ENCODE peak calls at places on chromosomes 6 and 20, in five cellular contexts. Q is PC-9; W is renal cortical epithelial cell; X is SK-MEL-5; V is activated CD4-positive, alpha-beta T cell treated with anti-CD3 and anti-CD28 coated beads for 36 hours. H is an unnamed sample.

GRCh38 chr6:38720295-38720694 is 5.2 kb downstream of the DNAH8 start:
- DNase-seq in V (no peak), W (peak; percentile 56), Q (no peak), X (peak; percentile 20), H (peak; percentile 25)

GRCh38 chr20:25223179-25223661 is 24.7 kb upstream of the PYGB start:
- DNase-seq in Q (peak; percentile 98), W (peak; percentile 98), V (peak; percentile 76), X (peak; percentile 86), H (peak; percentile 86)

GRCh38 chr6:107618672-107619071 is 128.8 kb downstream of the SOBP start:
- DNase-seq in X (no peak), V (peak; percentile 71), W (no peak), Q (peak; percentile 18), H (no peak)

GRCh38 chr20:50310673-50311051 is 120.0 kb downstream of the CEBPB start:
- DNase-seq in X (no peak), V (peak; percentile 27), Q (no peak), W (no peak), H (no peak)

GRCh38 chr6:111606620-111607115 is 990 bp upstream of the TRAF3IP2 start:
- DNase-seq in W (peak; percentile 48), X (no peak), Q (peak; percentile 34), V (no peak), H (peak; percentile 7)

GRCh38 chr6:193773-194310 is 98.4 kb upstream of the DUSP22 start:
- DNase-seq in Q (no peak), X (no peak), V (peak; percentile 56), W (no peak), H (no peak)

GRCh38 chr6:88983532-88983931 is 20.1 kb upstream of the RNGTT start:
- DNase-seq in Q (no peak), W (peak; percentile 66), V (peak; percentile 25), X (peak; percentile 70), H (peak; percentile 37)

GRCh38 chr6:136371951-136372350 is 82.3 kb upstream of the BCLAF1 start:
- DNase-seq in W (no peak), V (no peak), Q (no peak), X (no peak), H (no peak)

GRCh38 chr6:151445482-151445881 is 6.4 kb downstream of the RMND1 start:
- DNase-seq in X (no peak), Q (no peak), V (no peak), W (peak; percentile 35), H (peak; percentile 43)

GRCh38 chr20:48706710-48707339 is 121.0 kb downstream of the PREX1 start:
- DNase-seq in W (no peak), V (no peak), X (no peak), Q (no peak), H (no peak)

GRCh38 chr6:111625511-111626331 is 20.0 kb upstream of the TRAF3IP2 start:
- DNase-seq in W (no peak), Q (no peak), V (no peak), X (no peak), H (no peak)

GRCh38 chr20:47674686-47675085 is 110.6 kb downstream of the SULF2 start:
- DNase-seq in V (no peak), X (no peak), W (no peak), Q (no peak), H (no peak)

GRCh38 chr6:128507337-128508310 is 12.8 kb downstream of the PTPRK start:
- DNase-seq in V (no peak), X (no peak), Q (no peak), W (peak; percentile 81), H (peak; percentile 45)

GRCh38 chr20:62096421-62097380 is 25.6 kb upstream of the LSM14B start:
- DNase-seq in Q (no peak), W (no peak), V (no peak), X (no peak), H (no peak)

GRCh38 chr6:55963301-55963700 is 87.9 kb upstream of the BMP5 start:
- DNase-seq in V (no peak), W (no peak), X (peak; percentile 13), Q (no peak), H (no peak)

GRCh38 chr20:19079536-19080299 is 132.7 kb upstream of the SLC24A3 start:
- DNase-seq in Q (no peak), W (no peak), X (peak; percentile 85), V (no peak), H (no peak)

GRCh38 chr6:84508981-84509380 is 255.4 kb downstream of the TBX18 start:
- DNase-seq in W (no peak), X (no peak), V (no peak), Q (no peak), H (no peak)

GRCh38 chr20:43243672-43244269 is 54.1 kb upstream of the PTPRT start:
- DNase-seq in W (no peak), V (peak; percentile 7), X (peak; percentile 53), Q (no peak), H (no peak)

GRCh38 chr20:49276201-49276894 is 1.5 kb downstream of the ZNFX1 start:
- DNase-seq in Q (peak; percentile 90), X (peak; percentile 17), V (peak; percentile 73), W (peak; percentile 88), H (peak; percentile 91)

GRCh38 chr20:19756756-19757486 is 1.1 kb upstream of the RIN2 start:
- DNase-seq in X (no peak), V (no peak), W (no peak), Q (no peak), H (no peak)

GRCh38 chr6:16139541-16139940 is 10.7 kb downstream of the MYLIP start:
- DNase-seq in X (no peak), V (no peak), Q (no peak), W (no peak), H (no peak)

GRCh38 chr6:39818695-39819094 is 26.5 kb downstream of the DAAM2 start:
- DNase-seq in X (no peak), V (no peak), Q (no peak), W (no peak), H (no peak)

GRCh38 chr20:2451939-2452732 is 18.5 kb downstream of the SNRPB start:
- DNase-seq in V (peak; percentile 85), X (peak; percentile 89), Q (peak; percentile 47), W (peak; percentile 65), H (peak; percentile 53)

GRCh38 chr20:1830240-1830639 is 65.0 kb upstream of the SIRPA start:
- DNase-seq in Q (peak; percentile 86), X (no peak), V (no peak), W (peak; percentile 87), H (peak; percentile 64)

GRCh38 chr6:13979284-13980171 is 54.8 kb downstream of the RNF182 start:
- DNase-seq in X (no peak), Q (no peak), W (peak; percentile 5), V (no peak), H (no peak)

GRCh38 chr6:141464490-141464889 is 668.2 kb upstream of the GJE1 start:
- DNase-seq in Q (peak; percentile 67), V (no peak), X (no peak), W (peak; percentile 94), H (peak; percentile 43)

GRCh38 chr6:133512410-133513016 is 271.4 kb downstream of the EYA4 start:
- DNase-seq in W (peak; percentile 44), X (peak; percentile 67), V (peak; percentile 58), Q (no peak), H (peak; percentile 45)

GRCh38 chr6:5580736-5581568 is 319.6 kb downstream of the FARS2 start:
- DNase-seq in V (peak; percentile 18), X (no peak), Q (no peak), W (no peak), H (no peak)

GRCh38 chr6:154457046-154457713 is 53.3 kb downstream of the CNKSR3 start:
- DNase-seq in X (no peak), Q (no peak), W (peak; percentile 82), V (no peak), H (peak; percentile 78)

GRCh38 chr6:31622678-31623077 is 2.2 kb downstream of the PRRC2A start:
- DNase-seq in W (no peak), X (no peak), Q (no peak), V (no peak), H (no peak)

GRCh38 chr6:69957990-69958559 is 91.7 kb downstream of the COL19A1 start:
- DNase-seq in W (no peak), V (no peak), Q (no peak), X (no peak), H (no peak)

GRCh38 chr6:38495922-38496635 is 143.7 kb downstream of the BTBD9 start:
- DNase-seq in Q (no peak), X (no peak), W (no peak), V (peak; percentile 45), H (no peak)

GRCh38 chr6:72111611-72112010 is 225.3 kb downstream of the RIMS1 start:
- DNase-seq in W (no peak), V (no peak), X (no peak), Q (no peak), H (no peak)

GRCh38 chr6:5125152-5126006 is 40.2 kb downstream of the PPP1R3G start:
- DNase-seq in X (no peak), W (peak; percentile 79), Q (peak; percentile 80), V (no peak), H (peak; percentile 56)

GRCh38 chr20:41697861-41698559 is 79.8 kb upstream of the CHD6 start:
- DNase-seq in W (peak; percentile 29), X (peak; percentile 73), Q (no peak), V (peak; percentile 19), H (peak; percentile 22)

GRCh38 chr6:21103626-21104224 is 489.8 kb upstream of the SOX4 start:
- DNase-seq in V (no peak), W (peak; percentile 61), Q (peak; percentile 69), X (no peak), H (no peak)

GRCh38 chr20:51536116-51537069 is 6.1 kb downstream of the NFATC2 start:
- DNase-seq in Q (no peak), X (no peak), V (no peak), W (no peak), H (no peak)

H was measured in kidney glomerular epithelial cell.